ENCODE peak calls at places on chromosomes 12 and 14, in eight cellular contexts. F, N, E, C, O, K, X and U are unnamed samples.
A peak's percentile ranks its signal among the peaks of the same experiment; 100 is the strongest.

GRCh38 chr12:119868992-119869391 is 8.1 kb downstream of the CIT start:
- DNase-seq in X (no peak), C (peak; percentile 54), N (no peak), K (peak; percentile 65), O (no peak), F (no peak), E (no peak), U (no peak)

GRCh38 chr14:26995301-26995700 is 397.5 kb upstream of the NOVA1 start:
- DNase-seq in O (no peak), N (no peak), C (no peak), E (no peak), X (no peak), K (no peak), F (no peak), U (no peak)

GRCh38 chr14:53542692-53543091 is 389.6 kb upstream of the DDHD1 start:
- DNase-seq in K (no peak), F (no peak), N (no peak), X (peak; percentile 75), E (no peak), O (no peak), C (peak; percentile 28), U (no peak)

GRCh38 chr12:110689002-110689600 is at the start of gene HVCN1:
- DNase-seq in N (peak; percentile 13), O (peak; percentile 77), E (peak; percentile 78), K (no peak), X (no peak), F (peak; percentile 44), C (no peak), U (no peak)

GRCh38 chr12:108394196-108394595 is 55.1 kb upstream of the CMKLR1 start:
- DNase-seq in N (no peak), X (no peak), F (no peak), C (no peak), K (no peak), O (peak; percentile 71), E (peak; percentile 79), U (no peak)

GRCh38 chr12:119180380-119181040 is 1.8 kb downstream of the HSPB8 start:
- DNase-seq in C (peak; percentile 66), K (no peak), F (no peak), O (peak; percentile 64), N (no peak), X (no peak), E (peak; percentile 87), U (no peak)

GRCh38 chr12:132324173-132324572 is 5.2 kb downstream of the GALNT9 start:
- DNase-seq in K (no peak), X (no peak), C (no peak), O (no peak), F (no peak), N (no peak), E (peak; percentile 45), U (no peak)

GRCh38 chr12:87924149-87924548 is 105.1 kb downstream of the C12orf50 start:
- DNase-seq in X (no peak), K (no peak), E (no peak), O (no peak), C (peak; percentile 73), F (no peak), N (no peak), U (no peak)

GRCh38 chr12:47766496-47767196 is 6.4 kb upstream of the SLC48A1 start:
- DNase-seq in F (no peak), N (no peak), X (no peak), E (peak; percentile 17), K (no peak), O (no peak), C (no peak), U (no peak)

GRCh38 chr12:83823386-83824045 is 1089.1 kb downstream of the SLC6A15 start:
- DNase-seq in O (no peak), F (no peak), C (no peak), N (no peak), E (no peak), X (peak; percentile 64), K (no peak), U (no peak)

GRCh38 chr12:81207173-81207572 is 129.3 kb downstream of the ACSS3 start:
- DNase-seq in K (no peak), F (no peak), C (no peak), E (no peak), O (no peak), X (no peak), N (no peak), U (no peak)

GRCh38 chr14:59189281-59189821 is 884 bp downstream of the DAAM1 start:
- DNase-seq in O (no peak), N (peak; percentile 15), K (no peak), E (peak; percentile 62), X (peak; percentile 52), C (peak; percentile 18), F (no peak), U (peak; percentile 36)

GRCh38 chr12:94640134-94640928 is 10.0 kb downstream of the TMCC3 start:
- DNase-seq in O (no peak), X (peak; percentile 39), F (no peak), C (peak; percentile 11), N (no peak), K (peak; percentile 86), E (no peak), U (no peak)

GRCh38 chr12:4039927-4040326 is 166.7 kb upstream of the PARP11 start:
- DNase-seq in F (no peak), C (no peak), K (no peak), X (peak; percentile 43), N (no peak), O (no peak), E (no peak), U (no peak)

GRCh38 chr14:68506645-68507405 is 286.0 kb downstream of the ZFP36L1 start:
- DNase-seq in C (no peak), X (peak; percentile 91), E (no peak), F (no peak), O (no peak), N (no peak), K (no peak), U (no peak)

GRCh38 chr14:68506021-68506644 is 286.7 kb downstream of the ZFP36L1 start:
- DNase-seq in E (no peak), N (no peak), O (peak; percentile 67), X (peak; percentile 71), K (peak; percentile 72), C (peak; percentile 73), F (no peak), U (peak; percentile 83)

GRCh38 chr14:68508581-68508980 is 284.3 kb downstream of the ZFP36L1 start:
- DNase-seq in K (no peak), F (no peak), O (no peak), X (no peak), N (no peak), E (no peak), C (no peak), U (no peak)

GRCh38 chr14:68509188-68509953 is 283.5 kb downstream of the ZFP36L1 start:
- DNase-seq in K (no peak), O (no peak), X (no peak), N (no peak), F (no peak), C (peak; percentile 65), E (no peak), U (peak; percentile 13)

DNA sequence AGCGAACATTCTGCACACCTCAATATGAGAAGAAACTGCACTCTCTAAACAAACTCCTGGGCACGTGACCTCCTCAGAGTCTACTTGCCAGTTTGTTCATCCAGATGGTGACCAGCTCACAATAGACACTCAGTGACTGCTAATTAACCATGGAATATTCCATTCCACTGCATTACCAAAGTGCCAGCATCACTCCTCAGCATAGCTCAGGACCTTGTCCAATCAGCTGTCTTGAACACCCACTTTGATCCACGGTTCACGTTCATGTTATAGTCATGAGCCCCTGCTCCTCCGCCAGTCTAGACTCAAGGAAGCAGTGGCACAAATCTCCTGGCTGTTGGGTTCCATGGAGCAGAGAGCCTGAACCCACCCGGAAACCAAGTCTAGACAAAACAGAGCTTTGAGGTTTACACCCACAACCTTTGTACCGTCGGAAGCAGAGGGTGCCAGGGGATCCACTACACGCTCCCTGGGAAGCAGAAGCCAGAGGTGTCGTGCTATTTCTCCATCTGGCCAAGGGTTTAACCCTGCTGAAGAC is 285.3 kb downstream of the ZFP36L1 start:
- DNase-seq in E (no peak), C (no peak), X (no peak), K (no peak), N (no peak), F (peak; percentile 23), O (no peak), U (no peak)
- H3K27ac ChIP-seq in E (no peak overlapping the region), C (no peak overlapping the region), X (peak overlapping the region; percentile 68), K (no peak overlapping the region), N (peak overlapping the region; percentile 52), F (peak overlapping the region; percentile 68), O (no peak overlapping the region), U (no peak overlapping the region)

GRCh38 chr12:57852620-57853509 is 6.3 kb upstream of the CTDSP2 start:
- DNase-seq in X (no peak), O (peak; percentile 75), F (no peak), N (no peak), C (no peak), E (peak; percentile 81), K (no peak), U (no peak)
- H3K27ac ChIP-seq in X (no peak overlapping the region), O (peak overlapping the region; percentile 81), F (no peak overlapping the region), N (no peak overlapping the region), C (no peak overlapping the region), E (peak overlapping the region; percentile 100), K (no peak overlapping the region), U (no peak overlapping the region)

GRCh38 chr14:20799955-20800544 is 2.6 kb downstream of the RNASE1 start:
- DNase-seq in X (peak; percentile 5), O (no peak), F (no peak), N (no peak), C (no peak), E (no peak), K (no peak), U (no peak)
- H3K27ac ChIP-seq in X (no peak overlapping the region), O (peak overlapping the region; percentile 61), F (no peak overlapping the region), N (no peak overlapping the region), C (no peak overlapping the region), E (peak overlapping the region; percentile 50), K (no peak overlapping the region), U (no peak overlapping the region)

DNA sequence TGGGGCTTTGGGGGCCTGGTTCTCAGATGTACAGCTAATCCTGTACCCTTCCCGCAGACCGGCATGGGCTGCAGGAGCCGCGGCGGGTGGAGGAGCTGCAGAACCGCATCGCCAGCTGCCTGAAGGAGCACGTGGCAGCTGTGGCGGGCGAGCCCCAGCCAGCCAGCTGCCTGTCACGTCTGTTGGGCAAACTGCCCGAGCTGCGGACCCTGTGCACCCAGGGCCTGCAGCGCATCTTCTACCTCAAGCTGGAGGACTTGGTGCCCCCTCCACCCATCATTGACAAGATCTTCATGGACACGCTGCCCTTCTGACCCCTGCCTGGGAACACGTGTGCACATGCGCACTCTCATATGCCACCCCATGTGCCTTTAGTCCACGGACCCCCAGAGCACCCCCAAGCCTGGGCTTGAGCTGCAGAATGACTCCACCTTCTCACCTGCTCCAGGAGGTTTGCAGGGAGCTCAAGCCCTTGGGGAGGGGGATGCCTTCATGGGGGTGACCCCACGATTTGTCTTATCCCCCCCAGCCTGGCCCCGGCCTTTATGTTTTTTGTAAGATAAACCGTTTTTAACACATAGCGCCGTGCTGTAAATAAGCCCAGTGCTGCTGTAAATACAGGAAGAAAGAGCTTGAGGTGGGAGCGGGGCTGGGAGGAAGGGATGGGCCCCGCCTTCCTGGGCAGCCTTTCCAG is 7.5 kb downstream of the NR4A1 start:
- DNase-seq in K (no peak), N (no peak), C (peak; percentile 54), E (no peak), F (no peak), X (no peak), O (peak; percentile 68), U (no peak)
- H3K27ac ChIP-seq in K (no peak overlapping the region), N (no peak overlapping the region), C (no peak overlapping the region), E (peak overlapping the region; percentile 14), F (no peak overlapping the region), X (no peak overlapping the region), O (no peak overlapping the region), U (no peak overlapping the region)